ENCODE peak calls at places on chromosomes 2 and 18, in ten cellular contexts. A is OCI-LY7; D is left ventricle myocardium inferior; E is nephron progenitor cell; Y is choroid plexus epithelial cell; I is RWPE2; W is GM04503; H is stimulated activated CD8-positive, alpha-beta memory T cell treated with anti-CD3 and anti-CD28 coated beads, Interleukin-7, amount 100 ng/mL, for 1 hour; F is globus pallidus; S is A549. M is an unnamed sample.

GRCh38 chr2:218218409-218219185 is 1.6 kb downstream of the ARPC2 start:
- DNase-seq in A (peak; percentile 77), D (no peak), E (no peak), Y (no peak), I (no peak), W (no peak), H (no peak), F (no peak), S (no peak), M (peak; percentile 58)

GRCh38 chr2:232315049-232315922 is 63.3 kb upstream of the ALPP start:
- DNase-seq in A (no peak), D (peak; percentile 41), E (no peak), Y (peak; percentile 42), I (no peak), W (peak; percentile 86), H (peak; percentile 52), F (peak; percentile 72), S (no peak), M (no peak)

GRCh38 chr2:215615067-215615828 is 179.4 kb upstream of the FN1 start:
- DNase-seq in A (no peak), D (no peak), E (no peak), Y (no peak), I (no peak), W (no peak), H (no peak), F (no peak), S (no peak), M (no peak)

GRCh38 chr2:66802877-66803276 is 368.0 kb downstream of the MEIS1 start:
- DNase-seq in A (no peak), D (no peak), E (no peak), Y (no peak), I (no peak), W (no peak), H (no peak), F (no peak), S (no peak), M (no peak)

GRCh38 chr2:112664689-112665088 is 18.9 kb downstream of the SLC20A1 start:
- DNase-seq in A (no peak), D (no peak), E (no peak), Y (no peak), I (no peak), W (no peak), H (no peak), F (no peak), S (no peak), M (no peak)

GRCh38 chr2:9003366-9003615 is 193 bp downstream of the MBOAT2 start:
- DNase-seq in A (no peak), D (no peak), E (no peak), Y (no peak), I (no peak), W (no peak), H (no peak), F (no peak), S (no peak), M (no peak)

GRCh38 chr2:47076586-47077441 is 78.3 kb downstream of the STPG4 start:
- DNase-seq in A (no peak), D (no peak), E (no peak), Y (peak; percentile 95), I (peak; percentile 83), W (peak; percentile 98), H (no peak), F (no peak), S (peak; percentile 100), M (peak; percentile 62)

GRCh38 chr2:188607501-188607900 is 315.8 kb downstream of the GULP1 start:
- DNase-seq in A (no peak), D (no peak), E (no peak), Y (peak; percentile 54), I (no peak), W (no peak), H (no peak), F (no peak), S (no peak), M (no peak)

GRCh38 chr2:121648206-121648605 is 1.1 kb downstream of the CLASP1 start:
- DNase-seq in A (no peak), D (no peak), E (no peak), Y (peak; percentile 69), I (no peak), W (no peak), H (no peak), F (no peak), S (no peak), M (no peak)

GRCh38 chr2:167509585-167509984 is 621.3 kb downstream of the XIRP2 start:
- DNase-seq in A (no peak), D (no peak), E (no peak), Y (peak; percentile 68), I (no peak), W (no peak), H (no peak), F (no peak), S (no peak), M (no peak)

GRCh38 chr2:223970343-223971128 is 13.3 kb downstream of the MRPL44 start:
- DNase-seq in A (peak; percentile 69), D (no peak), E (peak; percentile 64), Y (peak; percentile 75), I (no peak), W (peak; percentile 31), H (peak; percentile 11), F (peak; percentile 64), S (no peak), M (peak; percentile 48)

GRCh38 chr2:71746946-71747501 is 293.7 kb downstream of the DYSF start:
- DNase-seq in A (no peak), D (peak; percentile 31), E (peak; percentile 31), Y (peak; percentile 13), I (no peak), W (peak; percentile 37), H (no peak), F (no peak), S (no peak), M (peak; percentile 46)

GRCh38 chr2:229947544-229947943 is 25.2 kb downstream of the FBXO36 start:
- DNase-seq in A (no peak), D (no peak), E (no peak), Y (no peak), I (no peak), W (no peak), H (no peak), F (no peak), S (no peak), M (no peak)

GRCh38 chr2:130764035-130764820 is 8.9 kb downstream of the AMER3 start:
- DNase-seq in A (no peak), D (no peak), E (no peak), Y (no peak), I (no peak), W (no peak), H (no peak), F (no peak), S (no peak), M (no peak)

GRCh38 chr2:141534671-141535359 is 596.0 kb downstream of the LRP1B start:
- DNase-seq in A (no peak), D (no peak), E (no peak), Y (no peak), I (no peak), W (no peak), H (no peak), F (peak; percentile 75), S (no peak), M (no peak)

GRCh38 chr2:66379473-66379872 is 55.5 kb upstream of the MEIS1 start:
- DNase-seq in A (no peak), D (no peak), E (no peak), Y (no peak), I (no peak), W (no peak), H (no peak), F (no peak), S (no peak), M (no peak)

GRCh38 chr2:39871291-39871761 is 92.3 kb upstream of the THUMPD2 start:
- DNase-seq in A (no peak), D (no peak), E (no peak), Y (peak; percentile 30), I (peak; percentile 66), W (peak; percentile 76), H (no peak), F (no peak), S (no peak), M (peak; percentile 11)

GRCh38 chr2:60925994-60926750 is 44.8 kb downstream of the REL start:
- DNase-seq in A (no peak), D (no peak), E (no peak), Y (peak; percentile 43), I (no peak), W (no peak), H (no peak), F (no peak), S (no peak), M (no peak)

GRCh38 chr2:39429738-39430137 is 7.3 kb downstream of the MAP4K3 start:
- DNase-seq in A (no peak), D (no peak), E (no peak), Y (no peak), I (no peak), W (no peak), H (no peak), F (no peak), S (no peak), M (no peak)

GRCh38 chr18:468841-469796 is 31.4 kb downstream of the COLEC12 start:
- DNase-seq in A (peak; percentile 30), D (no peak), E (no peak), Y (no peak), I (no peak), W (no peak), H (no peak), F (no peak), S (no peak), M (peak; percentile 33)

GRCh38 chr18:46374850-46375249 is 270.7 kb downstream of the HAUS1 start:
- DNase-seq in A (no peak), D (no peak), E (no peak), Y (no peak), I (no peak), W (no peak), H (no peak), F (no peak), S (no peak), M (peak; percentile 56)

GRCh38 chr2:86020984-86021383 is 84.7 kb downstream of the POLR1A start:
- DNase-seq in A (no peak), D (peak; percentile 70), E (no peak), Y (peak; percentile 82), I (no peak), W (no peak), H (no peak), F (peak; percentile 92), S (no peak), M (no peak)

GRCh38 chr2:64698668-64699444 is 45.1 kb upstream of the SERTAD2 start:
- DNase-seq in A (no peak), D (no peak), E (no peak), Y (peak; percentile 71), I (no peak), W (peak; percentile 89), H (no peak), F (no peak), S (peak; percentile 60), M (no peak)

GRCh38 chr2:150606380-150607060 is 119.1 kb upstream of the RND3 start:
- DNase-seq in A (no peak), D (no peak), E (no peak), Y (no peak), I (no peak), W (no peak), H (no peak), F (no peak), S (no peak), M (no peak)

GRCh38 chr18:21167641-21168372 is 56.2 kb upstream of the ROCK1 start:
- DNase-seq in A (no peak), D (no peak), E (peak; percentile 8), Y (peak; percentile 8), I (no peak), W (no peak), H (no peak), F (no peak), S (no peak), M (no peak)

GRCh38 chr2:77590298-77590917 is 68.2 kb upstream of the LRRTM4 start:
- DNase-seq in A (no peak), D (no peak), E (no peak), Y (no peak), I (no peak), W (no peak), H (no peak), F (no peak), S (no peak), M (no peak)

GRCh38 chr18:12325726-12326245 is 17.7 kb downstream of the TUBB6 start:
- DNase-seq in A (no peak), D (no peak), E (no peak), Y (no peak), I (no peak), W (no peak), H (no peak), F (no peak), S (no peak), M (no peak)

GRCh38 chr2:11642972-11643371 is 27.0 kb downstream of the NTSR2 start:
- DNase-seq in A (no peak), D (no peak), E (no peak), Y (no peak), I (no peak), W (no peak), H (no peak), F (no peak), S (peak; percentile 27), M (no peak)

M was measured in SK-N-SH.